ENCODE peak calls at places on chromosomes 2 and 18, in nine cellular contexts. R, C, A, M, H, V, F, O and S are unnamed samples.

GRCh38 chr18:31206064-31206463 is 43.4 kb upstream of the DSC1 start:
- DNase-seq in R (no peak), C (no peak), A (no peak), M (no peak), H (no peak), V (no peak), F (no peak), O (no peak), S (no peak)

GRCh38 chr18:5393779-5394178 is 98.3 kb upstream of the ZBTB14 start:
- DNase-seq in R (peak), C (no peak), A (no peak), M (no peak), H (no peak), V (no peak), F (peak), O (no peak), S (no peak)

GRCh38 chr2:238685327-238685709 is 162.6 kb upstream of the TWIST2 start:
- DNase-seq in R (no peak), C (no peak), A (no peak), M (no peak), H (no peak), V (no peak), F (no peak), O (no peak), S (no peak)

GRCh38 chr2:150133623-150134022 is 353.8 kb downstream of the RND3 start:
- DNase-seq in R (peak), C (no peak), A (no peak), M (no peak), H (no peak), V (no peak), F (peak), O (no peak), S (no peak)

GRCh38 chr2:99911711-99912110 is 230.7 kb downstream of the AFF3 start:
- DNase-seq in R (no peak), C (no peak), A (no peak), M (no peak), H (no peak), V (no peak), F (no peak), O (no peak), S (no peak)

GRCh38 chr2:163610817-163611556 is 124.8 kb downstream of the FIGN start:
- DNase-seq in R (no peak), C (no peak), A (no peak), M (peak), H (no peak), V (no peak), F (no peak), O (peak), S (no peak)

GRCh38 chr2:34825671-34826070 is 1226.6 kb upstream of the FAM98A start:
- DNase-seq in R (no peak), C (no peak), A (no peak), M (no peak), H (no peak), V (no peak), F (no peak), O (no peak), S (no peak)

GRCh38 chr18:68406761-68407160 is 308.1 kb downstream of the TMX3 start:
- DNase-seq in R (no peak), C (no peak), A (no peak), M (peak), H (no peak), V (no peak), F (no peak), O (no peak), S (no peak)

GRCh38 chr2:132550945-132551344 is 119.1 kb downstream of the LYPD1 start:
- DNase-seq in R (no peak), C (no peak), A (no peak), M (no peak), H (no peak), V (no peak), F (no peak), O (no peak), S (no peak)

GRCh38 chr2:230429513-230429912 is 13.5 kb downstream of the SP100 start:
- DNase-seq in R (no peak), C (no peak), A (no peak), M (no peak), H (no peak), V (no peak), F (no peak), O (no peak), S (no peak)

GRCh38 chr18:36095936-36096519 is 28.7 kb upstream of the RPRD1A start:
- DNase-seq in R (peak), C (no peak), A (no peak), M (peak), H (peak), V (no peak), F (peak), O (no peak), S (no peak)

DNA sequence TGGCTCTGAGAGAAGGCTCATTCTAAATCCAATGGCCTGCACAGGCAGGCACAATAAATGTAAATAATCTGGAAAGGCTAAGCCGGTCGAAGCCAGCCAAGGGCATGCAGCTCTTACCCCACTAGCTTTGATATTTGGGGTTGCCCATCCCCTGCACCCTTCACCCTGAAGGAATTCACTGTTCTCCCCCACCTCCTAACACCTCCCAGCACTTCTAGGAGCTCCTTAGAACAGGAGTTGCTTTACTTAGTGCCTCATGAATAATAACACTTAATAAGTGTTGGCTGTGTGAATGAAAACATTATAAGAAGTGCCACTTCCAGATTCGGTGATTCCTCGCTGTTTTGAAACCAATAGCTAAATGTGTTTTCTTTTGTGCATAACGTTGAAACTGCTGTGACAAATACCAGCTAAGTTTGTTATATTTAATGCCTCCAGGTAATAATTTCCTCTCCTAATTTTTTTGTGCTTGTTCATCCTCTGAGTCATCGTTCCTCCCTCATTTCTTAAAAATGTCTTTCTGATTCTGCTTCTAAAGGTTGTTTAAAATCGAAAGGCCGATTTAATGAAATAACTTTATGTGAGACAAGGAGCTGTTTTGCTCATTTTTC is 458.8 kb downstream of the METTL4 start:
- DNase-seq in R (no peak), C (no peak), A (no peak), M (no peak), H (no peak), V (no peak), F (no peak), O (no peak), S (no peak)
- H3K27ac ChIP-seq in R (no peak), C (no peak), A (no peak), M (no peak), H (no peak), V (no peak), F (no peak), O (no peak), S (no peak)

GRCh38 chr2:190570871-190571270 is 36.3 kb upstream of the NEMP2 start:
- DNase-seq in R (no peak), C (no peak), A (no peak), M (no peak), H (no peak), V (no peak), F (no peak), O (no peak), S (no peak)

GRCh38 chr2:190574169-190574568 is 39.6 kb upstream of the NEMP2 start:
- DNase-seq in R (peak), C (no peak), A (no peak), M (no peak), H (no peak), V (no peak), F (peak), O (no peak), S (no peak)

GRCh38 chr2:190571666-190572065 is 37.1 kb upstream of the NEMP2 start:
- DNase-seq in R (no peak), C (no peak), A (no peak), M (no peak), H (no peak), V (no peak), F (no peak), O (no peak), S (no peak)

GRCh38 chr2:190572251-190572650 is 37.7 kb upstream of the NEMP2 start:
- DNase-seq in R (no peak), C (no peak), A (no peak), M (no peak), H (no peak), V (no peak), F (no peak), O (no peak), S (no peak)

DNA sequence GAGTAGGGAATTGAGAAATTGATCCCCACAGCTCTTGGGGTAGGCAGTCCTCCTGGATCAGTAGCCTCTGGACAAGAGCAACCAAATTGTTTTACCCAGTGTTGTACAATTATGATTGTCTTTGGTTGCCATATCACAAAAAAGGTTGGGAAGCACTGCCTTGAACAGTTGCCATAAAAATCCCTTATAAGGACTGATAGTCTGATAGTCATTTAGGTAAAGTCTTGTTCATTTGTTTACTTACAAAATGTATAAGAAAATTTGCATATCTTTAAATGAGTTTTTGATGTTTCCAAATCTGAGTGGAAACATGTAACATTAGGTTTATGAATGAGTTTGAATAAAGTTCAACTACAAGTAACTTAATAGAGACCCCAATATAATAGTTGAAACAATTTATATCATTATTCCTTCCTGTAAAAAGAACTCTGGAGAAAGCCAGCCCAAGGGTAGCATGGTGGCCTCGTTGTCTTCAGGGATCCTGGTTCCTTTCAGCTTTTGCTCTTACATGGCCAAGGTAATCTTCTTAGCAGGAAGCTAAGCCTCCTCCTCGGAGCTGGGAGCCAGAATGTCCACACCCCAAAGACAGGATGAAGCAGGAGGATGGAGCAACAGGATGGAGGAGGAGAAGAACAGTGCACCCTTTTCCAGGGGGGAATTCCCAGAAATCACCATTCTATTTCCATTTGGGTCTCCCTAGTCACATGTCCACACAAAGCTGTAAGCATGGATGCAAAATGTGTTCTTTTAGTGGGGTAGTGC is 35.7 kb upstream of the NEMP2 start:
- DNase-seq in R (no peak), C (no peak), A (no peak), M (no peak), H (no peak), V (no peak), F (no peak), O (no peak), S (no peak)
- TF ChIP-seq CTCF in R (no peak), C (no peak), A (no peak), M (no peak), H (no peak), V (no peak), F (no peak), O (no peak), S (no peak)

GRCh38 chr2:20822535-20823490 is at the start of gene LDAH:
- DNase-seq in R (peak), C (peak), A (peak), M (peak), H (peak), V (peak), F (peak), O (peak), S (peak)

GRCh38 chr2:20818820-20819219 is 4.1 kb downstream of the LDAH start:
- DNase-seq in R (no peak), C (no peak), A (no peak), M (no peak), H (no peak), V (no peak), F (no peak), O (no peak), S (no peak)

GRCh38 chr2:20829861-20830260 is 7.0 kb upstream of the LDAH start:
- DNase-seq in R (no peak), C (no peak), A (no peak), M (no peak), H (no peak), V (no peak), F (no peak), O (no peak), S (no peak)

GRCh38 chr2:20823917-20824316 is 1.0 kb upstream of the LDAH start:
- DNase-seq in R (no peak), C (no peak), A (no peak), M (no peak), H (no peak), V (no peak), F (no peak), O (no peak), S (no peak)
- H3K27ac ChIP-seq in R (no peak), C (no peak), A (no peak), M (no peak), H (no peak), V (no peak), F (no peak), O (no peak), S (no peak)

GRCh38 chr18:49251451-49251850 is 209.0 kb downstream of the DYM start:
- DNase-seq in R (no peak), C (no peak), A (no peak), M (no peak), H (no peak), V (no peak), F (no peak), O (no peak), S (no peak)

GRCh38 chr18:49247786-49248185 is 212.7 kb downstream of the DYM start:
- DNase-seq in R (peak), C (no peak), A (no peak), M (no peak), H (no peak), V (no peak), F (no peak), O (no peak), S (no peak)

GRCh38 chr18:49249523-49249922 is 210.9 kb downstream of the DYM start:
- DNase-seq in R (peak), C (no peak), A (no peak), M (no peak), H (no peak), V (no peak), F (peak), O (no peak), S (no peak)

GRCh38 chr18:49250819-49251388 is 209.5 kb downstream of the DYM start:
- DNase-seq in R (peak), C (no peak), A (no peak), M (peak), H (no peak), V (no peak), F (peak), O (no peak), S (no peak)
- TF ChIP-seq CTCF in R (peak), C (peak), A (peak), M (peak), H (peak), V (peak), F (peak), O (peak), S (no peak)

GRCh38 chr2:27621524-27621923 is 7.3 kb downstream of the CCDC121 start:
- DNase-seq in R (no peak), C (no peak), A (no peak), M (peak), H (no peak), V (no peak), F (no peak), O (no peak), S (no peak)

GRCh38 chr2:27627963-27628766 is 647 bp downstream of the CCDC121 start:
- DNase-seq in R (peak), C (no peak), A (no peak), M (peak), H (no peak), V (peak), F (peak), O (no peak), S (no peak)

GRCh38 chr2:27624943-27625342 is 3.9 kb downstream of the CCDC121 start:
- DNase-seq in R (no peak), C (no peak), A (no peak), M (no peak), H (no peak), V (no peak), F (no peak), O (no peak), S (no peak)

GRCh38 chr2:27622921-27623384 is 5.9 kb downstream of the CCDC121 start:
- DNase-seq in R (peak), C (no peak), A (no peak), M (peak), H (no peak), V (no peak), F (peak), O (no peak), S (no peak)
- H3K27ac ChIP-seq in R (no peak), C (no peak), A (no peak), M (no peak), H (no peak), V (no peak), F (no peak), O (no peak), S (no peak)

DNA sequence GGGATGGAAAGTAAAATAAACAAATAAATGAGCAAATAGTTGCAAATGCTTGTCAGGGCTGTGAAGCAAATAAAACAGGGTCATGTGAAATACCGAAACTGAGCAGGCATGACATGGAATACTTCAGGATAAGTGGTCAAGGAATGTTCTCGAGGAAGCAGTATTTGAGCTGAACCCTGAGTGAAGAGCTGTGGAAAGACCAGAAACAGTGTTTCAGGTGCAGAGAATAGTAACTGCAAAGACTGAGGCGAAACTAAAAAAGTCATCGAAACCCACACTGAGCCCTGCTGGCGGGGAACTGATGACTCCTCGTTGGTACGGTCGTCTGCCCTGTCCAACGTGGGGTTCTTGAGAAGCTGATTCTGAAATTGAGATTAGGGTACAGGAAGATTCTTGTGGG is 27.2 kb upstream of the MYCN start:
- DNase-seq in R (no peak), C (no peak), A (no peak), M (no peak), H (no peak), V (no peak), F (no peak), O (no peak), S (no peak)
- TF ChIP-seq CTCF in R (no peak), C (no peak), A (no peak), M (no peak), H (no peak), V (no peak), F (no peak), O (no peak), S (no peak)